ENCODE peak calls at places on chromosomes 6 and 20, in six cellular contexts. A is lower lobe of right lung; N is cardiac muscle cell; F is CD4-positive, CD25-positive, alpha-beta regulatory T cell; G is IMR-90; H is ascending aorta. M is an unnamed sample.
A peak's percentile ranks its signal among the peaks of the same experiment; 100 is the strongest.

GRCh38 chr20:17615645-17616479 is 46.0 kb downstream of the DSTN start:
- DNase-seq in A (peak; percentile 49), N (no peak), F (no peak), G (no peak), H (no peak), M (no peak)

GRCh38 chr20:38658879-38659612 is 57.4 kb downstream of the ARHGAP40 start:
- DNase-seq in A (no peak), N (peak; percentile 47), F (no peak), G (no peak), H (no peak), M (no peak)

GRCh38 chr6:113856571-113857564 is at the start of gene MARCKS:
- DNase-seq in A (peak; percentile 79), N (peak; percentile 92), F (no peak), G (peak; percentile 92), H (peak; percentile 34), M (peak; percentile 35)

GRCh38 chr6:124490123-124490522 is 472.1 kb upstream of the RNF217 start:
- DNase-seq in A (no peak), N (no peak), F (no peak), G (no peak), H (no peak), M (no peak)

GRCh38 chr20:6014957-6015356 is 38.9 kb downstream of the LRRN4 start:
- DNase-seq in A (no peak), N (no peak), F (no peak), G (no peak), H (no peak), M (no peak)

GRCh38 chr20:10649080-10649816 is 24.6 kb downstream of the JAG1 start:
- DNase-seq in A (no peak), N (no peak), F (no peak), G (no peak), H (no peak), M (no peak)

GRCh38 chr20:33209789-33210188 is 7.4 kb upstream of the BPIFA3 start:
- DNase-seq in A (peak; percentile 70), N (peak; percentile 93), F (no peak), G (peak; percentile 52), H (no peak), M (peak; percentile 17)

GRCh38 chr20:4811661-4812181 is 90.0 kb downstream of the PRND start:
- DNase-seq in A (peak; percentile 84), N (no peak), F (peak; percentile 32), G (no peak), H (peak; percentile 59), M (peak; percentile 75)

GRCh38 chr20:18849131-18849530 is 35.5 kb downstream of the SCP2D1 start:
- DNase-seq in A (no peak), N (no peak), F (no peak), G (no peak), H (no peak), M (no peak)

GRCh38 chr20:54510546-54511129 is 35.2 kb downstream of the DOK5 start:
- DNase-seq in A (no peak), N (no peak), F (no peak), G (no peak), H (no peak), M (no peak)

GRCh38 chr6:98477231-98477630 is 357.1 kb upstream of the POU3F2 start:
- DNase-seq in A (no peak), N (no peak), F (no peak), G (no peak), H (no peak), M (no peak)

GRCh38 chr20:24948939-24949679 is at the start of gene CST7:
- DNase-seq in A (peak; percentile 62), N (no peak), F (peak; percentile 65), G (no peak), H (no peak), M (peak; percentile 97)

GRCh38 chr6:7313505-7314165 is 636 bp upstream of the SSR1 start:
- DNase-seq in A (no peak), N (no peak), F (no peak), G (no peak), H (no peak), M (no peak)
- H3K4me3 ChIP-seq in A (peak overlapping the region; percentile 96), N (peak overlapping the region; percentile 86), F (peak overlapping the region; percentile 88), G (peak overlapping the region; percentile 47), H (peak overlapping the region; percentile 69), M (peak overlapping the region; percentile 94)

DNA sequence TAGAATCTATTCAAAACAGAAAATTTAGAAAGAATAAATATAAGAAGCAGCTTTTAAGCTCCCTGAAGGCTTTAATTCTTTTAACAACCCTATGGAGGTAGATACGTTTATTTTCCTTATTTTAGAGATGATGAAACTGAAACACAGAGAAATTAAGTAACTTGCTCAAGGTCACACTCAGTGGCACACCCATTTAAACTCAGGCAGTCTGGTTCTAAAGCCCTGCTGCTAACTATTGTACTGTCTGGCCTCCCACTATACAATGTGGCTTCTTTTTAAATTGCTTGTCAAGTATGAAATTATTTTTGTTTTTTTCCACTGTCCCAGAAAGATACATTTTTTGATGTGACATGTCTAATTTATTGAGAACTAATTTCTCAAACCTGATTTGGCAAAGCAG is 55.7 kb downstream of the FAM217A start:
- DNase-seq in A (no peak), N (no peak), F (no peak), G (no peak), H (no peak), M (no peak)
- H3K4me3 ChIP-seq in A (peak overlapping the region; percentile 79), N (peak overlapping the region; percentile 77), F (peak overlapping the region; percentile 95), G (no peak overlapping the region), H (no peak overlapping the region), M (no peak overlapping the region)

GRCh38 chr6:169811521-169812256 is 60.3 kb downstream of the ERMARD start:
- DNase-seq in A (no peak), N (no peak), F (no peak), G (no peak), H (no peak), M (no peak)

GRCh38 chr6:169809386-169809785 is 58.0 kb downstream of the ERMARD start:
- DNase-seq in A (no peak), N (no peak), F (no peak), G (no peak), H (no peak), M (no peak)

GRCh38 chr6:169811072-169811471 is 59.6 kb downstream of the ERMARD start:
- DNase-seq in A (no peak), N (no peak), F (no peak), G (no peak), H (no peak), M (no peak)

GRCh38 chr6:169808608-169808967 is 57.2 kb downstream of the ERMARD start:
- DNase-seq in A (no peak), N (no peak), F (no peak), G (no peak), H (no peak), M (no peak)

DNA sequence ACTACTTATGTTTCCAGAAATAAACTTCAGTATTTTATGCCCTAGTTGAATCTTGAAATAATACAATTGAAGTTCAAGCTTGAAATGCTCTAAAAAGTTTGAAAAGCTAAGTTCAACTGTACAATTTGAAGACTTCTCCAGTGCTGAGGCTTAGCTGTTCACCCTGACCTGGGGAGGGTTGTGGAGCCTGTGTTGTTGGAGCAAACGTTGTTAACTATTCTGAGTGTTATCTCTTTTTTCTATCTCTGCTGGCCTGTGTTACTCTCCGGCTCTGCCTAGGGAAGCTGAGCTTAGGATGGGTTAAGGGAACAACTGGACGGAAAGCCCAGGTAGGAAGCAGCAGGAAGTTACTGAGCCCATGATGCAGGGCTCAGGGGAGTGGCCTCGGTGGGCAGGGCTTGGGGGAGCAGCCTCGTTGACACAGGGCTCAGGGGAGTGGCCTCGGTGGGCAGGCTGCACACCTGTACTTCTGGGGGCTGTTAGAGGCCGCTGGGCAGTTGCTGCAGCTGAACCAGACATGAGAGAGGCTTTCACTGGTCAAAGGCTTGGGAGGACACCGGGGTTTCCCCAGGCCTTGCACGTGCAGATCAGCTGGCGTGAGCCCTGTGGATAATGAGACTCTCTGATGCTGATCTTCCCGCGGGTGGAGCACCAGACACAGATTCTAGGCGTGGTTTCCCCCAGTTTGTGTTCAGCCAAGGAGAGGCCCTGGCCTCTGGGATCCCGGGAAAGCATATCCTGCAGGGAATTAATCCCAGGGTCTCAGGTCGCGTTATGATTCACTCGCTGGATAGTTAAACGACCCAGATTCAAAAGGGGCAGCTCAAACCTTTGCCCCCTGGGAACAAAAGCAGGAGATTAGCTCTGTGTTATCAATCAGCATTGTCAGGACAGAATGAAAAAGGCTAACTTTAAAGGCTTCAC is 58.9 kb downstream of the ERMARD start:
- DNase-seq in A (no peak), N (no peak), F (no peak), G (no peak), H (no peak), M (no peak)
- H3K4me3 ChIP-seq in A (no peak overlapping the region), N (no peak overlapping the region), F (no peak overlapping the region), G (no peak overlapping the region), H (no peak overlapping the region), M (no peak overlapping the region)

DNA sequence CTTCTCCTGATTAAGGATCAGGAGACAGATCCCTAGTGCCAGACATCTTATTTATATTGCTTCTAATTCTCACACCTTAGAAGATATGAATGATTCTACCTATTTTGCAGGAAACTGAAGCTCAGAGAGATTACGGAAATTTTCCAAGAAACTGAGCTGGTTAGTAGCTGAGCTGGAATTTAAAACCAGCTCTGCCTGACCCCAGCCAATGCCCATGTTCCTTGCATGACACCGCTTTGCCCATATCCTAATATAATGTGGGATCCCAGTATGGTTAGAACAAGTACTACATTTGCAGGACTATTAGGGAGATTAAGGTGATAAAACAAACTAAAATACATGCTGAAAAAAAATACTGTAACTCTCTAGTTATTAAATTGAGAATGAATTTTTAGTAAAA is 1.9 kb downstream of the TMEM30A start:
- DNase-seq in A (no peak), N (no peak), F (no peak), G (no peak), H (no peak), M (no peak)
- H3K4me3 ChIP-seq in A (peak overlapping the region; percentile 81), N (peak overlapping the region; percentile 95), F (peak overlapping the region; percentile 79), G (peak overlapping the region; percentile 95), H (peak overlapping the region; percentile 93), M (no peak overlapping the region)

GRCh38 chr6:37049735-37049989 is 44.2 kb downstream of the FGD2 start:
- DNase-seq in A (no peak), N (no peak), F (no peak), G (no peak), H (no peak), M (no peak)
- H3K4me3 ChIP-seq in A (peak overlapping the region; percentile 1), N (no peak overlapping the region), F (peak overlapping the region; percentile 74), G (no peak overlapping the region), H (no peak overlapping the region), M (no peak overlapping the region)

GRCh38 chr20:44990425-44990824 is 24.1 kb downstream of the STK4 start:
- DNase-seq in A (no peak), N (no peak), F (no peak), G (no peak), H (no peak), M (no peak)
- H3K4me3 ChIP-seq in A (peak overlapping the region; percentile 30), N (no peak overlapping the region), F (peak overlapping the region; percentile 92), G (no peak overlapping the region), H (no peak overlapping the region), M (no peak overlapping the region)

DNA sequence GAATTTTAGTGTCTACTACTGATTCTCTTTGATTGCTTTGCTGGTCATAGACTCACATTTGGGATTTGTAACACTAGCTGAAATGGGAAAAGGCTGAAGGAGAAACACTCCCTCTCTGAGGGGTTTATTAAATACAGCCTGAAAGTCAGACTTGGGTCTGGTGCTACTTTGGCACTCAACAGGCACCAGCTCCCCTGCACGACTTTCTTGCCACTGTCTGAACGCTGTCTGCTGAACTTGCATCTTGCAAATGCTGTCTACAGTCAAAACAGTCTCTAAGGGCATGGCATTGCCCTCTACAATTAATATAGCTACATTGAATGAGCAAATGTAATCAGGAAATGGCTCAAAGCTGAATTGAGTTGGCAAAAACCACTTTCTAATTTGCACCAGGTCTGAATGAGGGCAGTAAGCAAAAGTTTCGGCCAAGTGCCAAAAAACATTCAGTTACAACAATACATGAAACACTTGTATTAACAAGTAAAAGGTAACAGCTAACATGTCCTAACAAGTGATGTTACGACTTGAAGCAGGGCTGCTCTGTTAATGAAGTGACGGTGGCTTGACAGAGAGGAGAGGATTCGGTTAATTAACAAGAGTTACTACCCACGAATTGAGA is 119.5 kb downstream of the FOXC1 start:
- DNase-seq in A (no peak), N (no peak), F (no peak), G (no peak), H (no peak), M (no peak)
- H3K4me3 ChIP-seq in A (no peak overlapping the region), N (no peak overlapping the region), F (no peak overlapping the region), G (no peak overlapping the region), H (peak overlapping the region; percentile 3), M (no peak overlapping the region)

GRCh38 chr6:31396422-31397152 is 6.8 kb upstream of the MICA start:
- DNase-seq in A (peak; percentile 80), N (peak; percentile 82), F (peak; percentile 77), G (peak; percentile 70), H (no peak), M (peak; percentile 63)
- H3K4me3 ChIP-seq in A (no peak overlapping the region), N (no peak overlapping the region), F (peak overlapping the region; percentile 43), G (no peak overlapping the region), H (no peak overlapping the region), M (no peak overlapping the region)